ENCODE peak calls at places on chromosomes 2 and 18, in seven cellular contexts. T is GM13976, X is fibroblast of the aortic adventitia, C is astrocyte of the spinal cord, F is nephron progenitor cell, R is Peyer's patch, B is B cell. L is an unnamed sample.

GRCh38 chr2:72350852-72351251 is 203.2 kb upstream of the CYP26B1 start:
- DNase-seq in T (no peak), X (no peak), C (no peak), F (no peak), R (no peak), B (no peak), L (no peak)

GRCh38 chr2:149715005-149715592 is 127.5 kb upstream of the MMADHC start:
- DNase-seq in T (no peak), X (peak), C (peak), F (no peak), R (no peak), B (no peak), L (no peak)

GRCh38 chr2:17543131-17543660 is 2.7 kb downstream of the VSNL1 start:
- DNase-seq in T (no peak), X (no peak), C (no peak), F (no peak), R (no peak), B (no peak), L (no peak)

GRCh38 chr18:53458266-53458665 is 766.2 kb downstream of the MBD2 start:
- DNase-seq in T (no peak), X (no peak), C (peak), F (no peak), R (no peak), B (no peak), L (no peak)

GRCh38 chr18:47680488-47680887 is 250.0 kb downstream of the SMAD2 start:
- DNase-seq in T (peak), X (no peak), C (no peak), F (no peak), R (no peak), B (peak), L (no peak)

GRCh38 chr2:103991591-103991990 is 862.3 kb upstream of the POU3F3 start:
- DNase-seq in T (no peak), X (no peak), C (no peak), F (no peak), R (no peak), B (no peak), L (no peak)

GRCh38 chr18:60667016-60667415 is 294.4 kb upstream of the MC4R start:
- DNase-seq in T (no peak), X (no peak), C (no peak), F (no peak), R (no peak), B (no peak), L (no peak)

GRCh38 chr18:7856733-7857132 is 289.6 kb downstream of the PTPRM start:
- DNase-seq in T (no peak), X (peak), C (no peak), F (no peak), R (no peak), B (no peak), L (no peak)

GRCh38 chr18:7414459-7414858 is 152.7 kb upstream of the PTPRM start:
- DNase-seq in T (no peak), X (no peak), C (no peak), F (no peak), R (no peak), B (no peak), L (no peak)

GRCh38 chr2:232438951-232439757 is 16.8 kb upstream of the ALPI start:
- DNase-seq in T (no peak), X (peak), C (no peak), F (peak), R (peak), B (no peak), L (peak)

GRCh38 chr2:232441147-232441651 is 14.8 kb upstream of the ALPI start:
- DNase-seq in T (no peak), X (no peak), C (no peak), F (no peak), R (no peak), B (no peak), L (peak)

GRCh38 chr2:232438051-232438450 is 17.9 kb upstream of the ALPI start:
- DNase-seq in T (no peak), X (no peak), C (no peak), F (no peak), R (no peak), B (no peak), L (no peak)

GRCh38 chr2:232437130-232437620 is 18.8 kb upstream of the ALPI start:
- DNase-seq in T (no peak), X (no peak), C (no peak), F (no peak), R (peak), B (no peak), L (peak)

GRCh38 chr2:232439758-232440135 is 16.2 kb upstream of the ALPI start:
- DNase-seq in T (peak), X (no peak), C (no peak), F (no peak), R (peak), B (no peak), L (peak)
- TF ChIP-seq CTCF in T (no peak), X (peak), C (peak), F (peak), R (peak), B (peak), L (no peak)

DNA sequence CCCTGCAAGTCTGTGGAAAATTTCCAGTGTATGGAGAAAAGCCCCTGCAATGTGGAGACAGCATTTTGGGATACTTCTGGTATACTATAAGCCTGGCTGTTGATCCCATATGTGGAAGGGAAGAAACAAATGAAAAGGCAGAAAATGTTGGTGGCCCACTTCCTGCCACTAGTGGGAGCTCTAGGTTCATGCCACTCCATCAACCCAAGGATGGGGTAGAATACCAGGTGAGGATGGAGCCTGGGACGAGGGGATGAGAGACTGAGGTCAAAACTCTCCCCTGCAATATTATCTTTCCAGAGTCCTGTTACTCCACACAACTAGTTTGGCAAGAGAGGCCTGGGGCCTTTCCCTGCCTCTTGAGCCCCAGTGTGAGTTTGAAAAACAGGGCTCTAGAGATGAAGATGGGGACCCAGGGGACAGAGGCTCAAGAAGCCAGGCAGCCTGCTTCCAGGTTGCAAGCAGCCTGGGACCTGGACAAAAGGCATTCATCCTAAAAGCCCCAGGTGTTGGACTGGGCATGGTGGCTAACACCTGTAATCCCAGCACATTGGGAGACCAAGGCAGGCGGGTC is 31.9 kb downstream of the BMP10 start:
- DNase-seq in T (peak), X (no peak), C (no peak), F (no peak), R (no peak), B (no peak), L (no peak)
- TF ChIP-seq CTCF in T (peak), X (peak), C (peak), F (no peak), R (peak), B (peak), L (peak)

DNA sequence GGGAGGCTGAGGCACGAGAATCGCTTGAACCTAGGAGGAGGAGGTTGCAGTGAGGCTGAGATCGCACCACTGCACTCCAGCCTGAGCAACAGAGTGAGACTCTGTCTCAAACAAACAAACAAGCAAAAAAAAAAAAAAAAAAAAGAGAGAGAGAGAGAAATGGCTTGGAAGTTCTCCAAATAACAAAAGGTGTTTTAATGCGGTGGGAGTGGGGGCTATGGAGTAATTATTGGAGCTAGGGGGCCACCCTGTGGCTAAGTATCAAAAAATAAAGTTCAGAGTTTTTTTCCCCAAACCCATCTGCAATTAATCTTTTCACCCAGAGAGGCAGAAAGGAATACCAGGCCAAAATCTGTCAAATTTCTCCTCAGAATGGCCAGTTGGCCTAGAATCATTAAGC is 23.0 kb upstream of the CEP68 start:
- DNase-seq in T (no peak), X (peak), C (no peak), F (no peak), R (no peak), B (no peak), L (no peak)
- TF ChIP-seq CTCF in T (peak), X (no peak), C (no peak), F (no peak), R (no peak), B (no peak), L (no peak)

DNA sequence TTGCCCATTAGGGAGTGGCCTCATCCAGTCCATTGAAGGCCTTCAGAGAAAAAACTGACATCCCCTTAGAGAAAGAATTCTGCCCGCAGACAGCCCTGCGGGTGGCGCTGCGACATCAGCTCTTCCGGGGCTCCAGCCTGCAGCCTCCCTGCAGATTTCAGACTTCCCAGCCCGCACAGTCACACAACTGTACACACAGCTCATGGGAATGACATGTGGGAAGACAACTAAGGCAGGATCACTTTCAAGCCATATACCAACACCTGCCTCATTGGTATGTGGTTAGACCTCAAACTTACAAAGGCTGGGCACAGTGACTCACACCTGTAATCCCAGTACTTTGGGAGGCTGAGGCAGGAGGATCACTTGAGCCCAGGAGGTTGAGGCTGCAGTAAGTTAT is 24.8 kb upstream of the TUBB6 start:
- DNase-seq in T (no peak), X (no peak), C (peak), F (no peak), R (no peak), B (no peak), L (no peak)
- TF ChIP-seq CTCF in T (peak), X (peak), C (peak), F (no peak), R (no peak), B (no peak), L (no peak)

GRCh38 chr2:119354860-119355259 is 11.8 kb downstream of the C2orf76 start:
- DNase-seq in T (no peak), X (no peak), C (no peak), F (no peak), R (no peak), B (no peak), L (no peak)

GRCh38 chr2:119352357-119352756 is 14.3 kb downstream of the C2orf76 start:
- DNase-seq in T (peak), X (peak), C (no peak), F (no peak), R (no peak), B (no peak), L (no peak)

GRCh38 chr2:119349289-119349688 is 17.3 kb downstream of the C2orf76 start:
- DNase-seq in T (no peak), X (no peak), C (no peak), F (no peak), R (no peak), B (no peak), L (no peak)

DNA sequence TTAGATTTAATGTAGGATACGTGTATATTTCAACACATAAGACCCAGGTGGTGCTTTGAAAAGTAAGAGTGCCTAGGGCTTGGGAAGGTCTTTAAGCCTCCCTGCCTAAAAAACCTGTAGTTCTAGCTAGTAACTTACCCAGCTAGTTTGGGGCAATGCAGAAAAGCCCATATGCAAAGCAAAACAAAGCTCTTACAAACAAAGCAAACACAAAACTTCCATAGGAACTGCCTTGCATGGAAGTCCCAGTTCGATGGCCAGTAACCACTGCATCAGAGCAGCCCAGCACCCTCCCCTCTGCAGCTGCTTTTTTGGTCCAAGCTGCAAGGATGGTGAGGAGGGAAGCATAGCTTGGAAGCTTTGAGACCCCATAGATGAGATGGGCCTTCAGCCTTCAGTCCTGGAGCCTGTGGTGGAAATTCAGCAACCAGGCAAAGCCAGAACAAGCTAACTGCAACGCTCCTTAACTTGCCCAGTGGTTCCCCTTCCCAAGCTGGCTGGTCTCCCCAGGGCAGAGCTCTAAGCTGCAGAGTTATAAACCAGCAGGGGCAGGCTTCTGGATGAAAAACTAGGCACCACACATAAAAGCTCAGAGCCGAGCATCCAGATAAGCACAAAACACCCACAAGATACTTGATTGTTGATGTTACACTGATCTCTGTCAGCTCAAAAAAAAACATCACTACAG is 16.2 kb downstream of the C2orf76 start:
- DNase-seq in T (no peak), X (no peak), C (no peak), F (no peak), R (no peak), B (no peak), L (no peak)
- TF ChIP-seq CTCF in T (no peak), X (no peak), C (no peak), F (no peak), R (no peak), B (no peak), L (no peak)

DNA sequence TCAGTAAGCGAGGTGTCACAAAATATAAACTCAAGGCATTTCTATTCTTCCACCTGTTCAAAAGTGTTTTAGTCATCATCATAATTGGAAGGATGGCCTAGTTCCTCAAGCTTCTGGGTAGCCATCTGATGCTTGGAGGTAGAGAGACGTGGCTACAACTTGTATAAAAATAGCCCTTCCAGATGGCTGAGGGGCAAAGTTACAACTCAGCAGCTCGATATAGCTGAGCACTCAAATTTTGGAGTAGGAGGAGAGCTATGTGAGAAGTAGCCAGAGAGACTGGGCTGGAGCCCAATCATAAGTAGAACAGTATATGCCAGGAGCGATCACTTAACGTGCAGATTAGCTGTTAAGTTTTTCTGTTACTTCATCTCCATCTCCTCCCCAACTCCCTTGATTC is 28.9 kb downstream of the CNRIP1 start:
- DNase-seq in T (no peak), X (no peak), C (no peak), F (no peak), R (no peak), B (no peak), L (no peak)
- TF ChIP-seq CTCF in T (no peak), X (no peak), C (no peak), F (no peak), R (no peak), B (no peak), L (no peak)

GRCh38 chr2:222318712-222319575 is 20.1 kb upstream of the PAX3 start:
- DNase-seq in T (peak), X (no peak), C (no peak), F (peak), R (peak), B (peak), L (no peak)
- TF ChIP-seq CTCF in T (peak), X (peak), C (peak), F (peak), R (no peak), B (no peak), L (no peak)

L was measured in coronary artery.